ENCODE peak calls at places on chromosomes 1 and 21, in seven cellular contexts. M, F, I, X, B, N and S are unnamed samples.

GRCh38 chr1:69120828-69121227 is 446.9 kb upstream of the LRRC7 start:
- DNase-seq in B (no peak), N (no peak), F (no peak), M (no peak), I (no peak), X (no peak), S (no peak)

GRCh38 chr1:173853074-173853473 is 14.7 kb downstream of the GAS5 start:
- DNase-seq in N (no peak), X (no peak), B (no peak), F (no peak), M (peak), I (no peak), S (peak)

GRCh38 chr1:143643148-143643885 is 328.5 kb downstream of the FAM72C start:
- DNase-seq in X (no peak), B (no peak), N (no peak), F (no peak), M (no peak), I (no peak), S (no peak)

GRCh38 chr1:46547481-46548383 is 3.7 kb downstream of the KNCN start:
- DNase-seq in N (no peak), I (no peak), F (peak), B (peak), X (peak), M (no peak), S (peak)

GRCh38 chr1:84061336-84061735 is 62.4 kb upstream of the TTLL7 start:
- DNase-seq in I (no peak), B (no peak), X (no peak), M (no peak), F (no peak), N (no peak), S (no peak)

GRCh38 chr1:156359973-156360372 is 9.0 kb upstream of the RHBG start:
- DNase-seq in I (no peak), M (no peak), B (no peak), X (peak), F (no peak), N (no peak), S (no peak)

GRCh38 chr1:47684518-47684917 is 246.7 kb downstream of the FOXD2 start:
- DNase-seq in F (no peak), X (no peak), M (no peak), N (no peak), B (no peak), I (no peak), S (no peak)

GRCh38 chr1:87279966-87280535 is 48.6 kb upstream of the LMO4 start:
- DNase-seq in X (no peak), B (peak), N (no peak), M (no peak), I (no peak), F (no peak), S (no peak)

GRCh38 chr1:242468749-242469148 is 55.7 kb downstream of the PLD5 start:
- DNase-seq in I (no peak), N (no peak), X (peak), F (peak), B (no peak), M (no peak), S (peak)

GRCh38 chr1:79006564-79006963 is at the start of gene ADGRL4:
- DNase-seq in M (no peak), X (no peak), F (no peak), B (no peak), I (peak), N (no peak), S (peak)

GRCh38 chr1:44276006-44276405 is 62.7 kb downstream of the DMAP1 start:
- DNase-seq in M (no peak), B (no peak), F (no peak), N (no peak), I (no peak), X (no peak), S (no peak)

GRCh38 chr1:28322209-28322608 is 6.6 kb upstream of the MED18 start:
- DNase-seq in I (no peak), B (no peak), N (no peak), F (no peak), M (no peak), X (peak), S (peak)

DNA sequence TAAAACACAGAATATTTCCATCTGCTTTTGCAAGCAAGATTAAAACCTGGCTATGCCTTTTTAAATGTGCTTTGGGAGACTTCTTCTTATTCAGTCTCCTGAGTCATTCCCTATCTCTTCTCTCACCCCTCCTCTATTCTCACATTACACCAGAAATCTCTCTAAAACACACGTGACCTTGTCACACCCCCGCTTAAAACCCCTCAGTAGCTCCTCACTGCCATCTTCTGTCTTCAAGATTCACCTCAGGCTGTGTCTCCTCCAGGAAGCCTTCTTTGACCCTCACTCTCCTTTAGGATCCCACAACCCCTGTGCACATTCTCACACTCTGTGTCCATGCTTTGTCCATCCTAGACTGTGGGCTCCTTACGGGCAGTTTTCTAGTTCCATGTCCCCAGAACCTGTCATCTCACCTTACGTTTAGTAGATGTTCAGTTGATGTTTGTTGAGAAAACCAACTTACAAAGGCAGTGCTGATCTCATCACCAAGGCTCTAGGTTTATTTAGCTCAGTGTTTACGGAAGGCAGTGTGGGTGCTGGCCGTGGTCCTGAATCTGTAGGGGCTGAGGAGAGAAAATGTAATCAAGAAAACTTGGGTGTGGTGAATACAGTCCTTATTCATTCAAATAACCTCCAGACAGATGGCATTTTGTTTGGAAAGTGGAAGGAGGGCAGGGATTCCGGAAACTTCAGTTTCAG is 143.5 kb downstream of the DMRTA2 start:
- DNase-seq in B (no peak), I (peak), M (no peak), X (peak), F (peak), N (no peak), S (peak)
- TF ChIP-seq CTCF in B (no peak), I (no peak), M (no peak), X (no peak), F (no peak), N (no peak), S (no peak)

GRCh38 chr1:18246543-18246942 is 138.9 kb downstream of the IGSF21 start:
- DNase-seq in X (peak), N (no peak), I (no peak), F (no peak), M (no peak), B (no peak), S (no peak)
- TF ChIP-seq CTCF in X (no peak), N (no peak), I (no peak), F (peak), M (no peak), B (no peak), S (no peak)

GRCh38 chr1:39922139-39922757 is 20.5 kb upstream of the MYCL start:
- DNase-seq in B (no peak), I (no peak), M (no peak), X (no peak), N (no peak), F (no peak), S (no peak)

GRCh38 chr1:39915499-39916129 is 13.9 kb upstream of the MYCL start:
- DNase-seq in X (no peak), I (no peak), F (peak), N (no peak), M (no peak), B (no peak), S (no peak)

GRCh38 chr1:39919545-39919944 is 17.8 kb upstream of the MYCL start:
- DNase-seq in N (peak), F (peak), X (peak), B (peak), I (peak), M (no peak), S (peak)

GRCh38 chr1:39917825-39918224 is 16.1 kb upstream of the MYCL start:
- DNase-seq in F (no peak), M (no peak), X (no peak), N (no peak), I (no peak), B (no peak), S (no peak)
- TF ChIP-seq CTCF in F (peak), M (peak), X (no peak), N (no peak), I (no peak), B (no peak), S (no peak)

GRCh38 chr21:34037446-34037845 is 35.9 kb upstream of the MRPS6 start:
- DNase-seq in M (no peak), X (no peak), I (no peak), F (no peak), N (no peak), B (no peak), S (peak)

GRCh38 chr21:34031835-34032370 is 41.5 kb upstream of the MRPS6 start:
- DNase-seq in F (peak), M (no peak), N (no peak), X (no peak), I (no peak), B (peak), S (peak)

GRCh38 chr21:34035619-34036354 is 37.6 kb upstream of the MRPS6 start:
- DNase-seq in M (no peak), X (no peak), F (no peak), N (no peak), B (no peak), I (no peak), S (no peak)

GRCh38 chr21:34037009-34037408 is 36.4 kb upstream of the MRPS6 start:
- DNase-seq in B (no peak), F (no peak), I (no peak), X (no peak), N (no peak), M (no peak), S (no peak)

DNA sequence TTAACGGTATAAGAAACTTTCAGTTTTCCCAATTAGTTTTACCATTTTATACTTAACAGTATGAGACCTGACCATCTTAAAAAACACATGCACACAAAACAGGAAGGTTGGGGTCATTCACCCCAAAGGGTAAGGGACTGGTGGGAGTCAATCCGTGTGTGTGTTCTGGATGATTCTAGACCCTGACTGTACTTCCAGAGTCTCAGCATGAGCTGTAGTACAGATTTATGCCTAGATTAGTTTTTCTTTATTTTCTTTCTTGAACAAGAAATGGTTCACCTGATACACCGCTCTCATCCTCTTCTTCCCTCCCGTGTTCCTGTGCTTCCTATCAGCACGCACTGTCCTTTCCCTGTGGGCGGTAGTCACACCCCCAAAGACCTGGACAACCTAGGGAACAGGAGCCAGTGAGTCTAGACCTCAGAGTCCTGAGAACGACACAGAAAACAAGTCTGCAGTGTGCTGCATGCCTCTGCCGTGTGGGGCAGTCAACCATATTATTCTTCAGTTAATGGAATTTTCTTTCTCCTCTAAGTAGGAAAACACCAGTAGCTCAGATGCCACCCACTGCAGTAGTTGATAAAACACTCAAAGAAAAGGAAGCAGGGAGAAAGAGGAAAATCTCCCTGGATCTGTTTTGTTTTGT is 38.9 kb upstream of the MRPS6 start:
- DNase-seq in B (no peak), N (no peak), F (peak), X (no peak), M (no peak), I (no peak), S (no peak)
- TF ChIP-seq CTCF in B (no peak), N (no peak), F (no peak), X (no peak), M (no peak), I (no peak), S (no peak)

DNA sequence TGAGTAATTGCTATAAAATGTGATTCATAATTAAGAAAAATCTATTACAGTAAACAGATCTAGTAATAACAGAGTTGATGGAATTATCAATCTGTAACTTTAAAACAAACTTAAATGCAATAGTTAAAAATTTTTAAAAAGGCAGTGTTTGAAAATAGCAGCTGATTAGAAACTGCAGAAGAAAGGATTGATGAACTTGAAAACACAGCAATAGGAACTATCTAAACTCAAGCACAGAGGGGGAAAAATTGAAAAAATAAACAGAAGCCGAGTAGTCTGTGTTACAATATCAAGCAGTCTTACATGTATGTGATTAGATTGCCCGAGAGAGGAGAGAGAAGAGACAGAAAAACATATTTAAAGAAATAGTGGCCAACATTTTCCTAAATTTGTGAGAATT is 569.0 kb upstream of the B3GALT2 start:
- DNase-seq in X (no peak), B (no peak), M (no peak), N (no peak), I (no peak), F (no peak), S (no peak)
- TF ChIP-seq CTCF in X (no peak), B (no peak), M (no peak), N (no peak), I (no peak), F (no peak), S (no peak)

DNA sequence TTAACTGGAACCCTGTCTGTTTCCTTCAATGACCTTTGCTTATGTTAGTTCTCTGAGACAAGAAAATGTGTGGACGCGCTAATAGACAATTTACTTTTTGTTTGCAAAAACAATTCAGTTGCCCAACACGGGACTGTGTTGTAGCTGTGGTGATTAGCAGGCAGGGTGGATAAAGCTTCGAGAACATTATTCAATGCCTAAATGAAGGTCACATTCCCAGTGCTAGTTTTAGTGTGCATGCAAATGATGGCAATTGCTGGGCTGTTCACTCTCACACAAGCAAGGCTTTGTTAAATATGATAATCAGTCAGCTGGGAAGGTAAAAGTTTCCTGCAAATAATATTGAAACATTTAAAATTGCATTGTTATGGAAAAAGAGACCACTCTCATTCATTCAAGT is 188.4 kb downstream of the BACH1 start:
- DNase-seq in X (no peak), M (no peak), F (no peak), I (no peak), B (no peak), N (no peak), S (no peak)
- TF ChIP-seq CTCF in X (no peak), M (no peak), F (no peak), I (no peak), B (no peak), N (no peak), S (no peak)

DNA sequence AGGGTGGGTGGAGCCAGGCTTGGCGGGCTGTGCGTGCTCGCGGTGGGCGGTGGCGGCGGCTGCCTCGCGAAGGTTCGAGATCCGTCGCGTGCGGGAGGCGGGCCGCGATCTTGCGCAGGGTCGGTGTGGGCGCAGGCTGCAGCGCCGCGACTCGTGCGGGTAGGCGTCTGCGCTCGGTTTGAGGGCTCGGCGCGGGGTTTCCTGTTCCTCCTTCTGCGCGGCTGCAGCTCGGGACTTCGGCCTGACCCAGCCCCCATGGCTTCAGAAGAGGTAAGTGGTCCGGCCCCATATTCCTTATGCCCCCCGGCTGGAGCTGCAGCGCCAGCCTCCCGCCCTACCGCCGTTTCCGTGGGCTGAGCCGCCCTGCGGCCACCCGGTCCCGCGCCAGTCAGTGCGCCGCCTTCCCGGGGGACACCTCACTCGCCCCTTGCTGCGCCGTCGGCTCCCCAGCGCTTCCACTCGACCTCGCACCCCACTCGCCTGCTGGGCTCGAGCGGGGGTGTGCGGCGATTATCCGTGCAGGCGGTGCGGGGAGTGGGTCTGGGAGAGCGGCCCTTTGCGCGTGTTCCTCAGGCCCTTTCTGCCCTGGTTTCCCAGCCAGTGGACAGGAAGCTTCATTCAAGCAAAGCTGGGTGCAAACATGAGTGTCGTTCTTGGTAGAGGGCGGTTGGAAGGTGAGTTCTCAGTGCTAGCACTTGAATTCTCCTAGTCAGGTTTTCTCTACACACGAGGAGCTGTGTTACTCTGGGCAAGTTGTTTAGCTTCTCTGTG is at the start of gene CACYBP:
- DNase-seq in F (peak), M (no peak), N (peak), X (no peak), I (no peak), B (no peak), S (no peak)
- TF ChIP-seq CTCF in F (no peak), M (no peak), N (no peak), X (no peak), I (no peak), B (no peak), S (peak)

GRCh38 chr21:30838536-30838935 is 9.0 kb upstream of the KRTAP7-1 start:
- DNase-seq in I (no peak), X (no peak), B (no peak), M (no peak), F (no peak), N (no peak), S (no peak)

GRCh38 chr21:30839304-30839703 is 9.7 kb upstream of the KRTAP7-1 start:
- DNase-seq in X (no peak), B (peak), I (peak), F (peak), M (no peak), N (no peak), S (peak)

DNA sequence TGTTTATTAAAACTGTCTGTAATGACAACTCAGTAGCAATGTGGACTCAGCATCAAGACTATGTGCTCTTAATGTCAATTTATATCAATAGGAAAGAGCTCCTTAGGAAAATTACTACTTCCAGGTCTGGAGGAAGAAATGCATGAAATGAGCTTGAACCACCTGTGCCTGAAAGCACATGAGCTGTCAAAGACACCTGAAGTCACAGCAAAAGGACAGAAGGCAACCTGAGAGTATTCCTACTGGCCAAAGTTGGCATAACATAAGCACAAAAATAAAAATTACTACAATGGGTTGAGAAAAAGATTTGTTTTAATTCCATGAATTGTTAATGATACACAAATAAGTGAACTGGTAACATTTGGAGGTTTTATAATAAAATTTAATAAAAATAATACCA is 13.4 kb upstream of the KRTAP7-1 start:
- DNase-seq in N (no peak), M (no peak), I (no peak), F (no peak), X (no peak), B (no peak), S (no peak)
- TF ChIP-seq CTCF in N (no peak), M (no peak), I (peak), F (no peak), X (no peak), B (no peak), S (no peak)

GRCh38 chr1:37270639-37271038 is 203.7 kb upstream of the ZC3H12A start:
- DNase-seq in N (no peak), B (no peak), F (no peak), M (no peak), I (no peak), X (no peak), S (no peak)
- TF ChIP-seq CTCF in N (no peak), B (no peak), F (no peak), M (no peak), I (no peak), X (no peak), S (no peak)